ENCODE peak calls at places on chromosomes 13 and 19, in five cellular contexts. One of them, this sample, is unnamed.

GRCh38 chr13:23701191-23701590 is 131.0 kb downstream of the TNFRSF19 start:
- DNase-seq in endodermal cell: no peak
- DNase-seq in right cardiac atrium: no peak
- DNase-seq in psoas muscle: no peak
- DNase-seq in pancreas: no peak
- DNase-seq in this sample: no peak

GRCh38 chr13:36924001-36924400 is 4.0 kb upstream of the SMAD9 start:
- DNase-seq in endodermal cell: no peak
- DNase-seq in right cardiac atrium: no peak
- DNase-seq in psoas muscle: no peak
- DNase-seq in pancreas: no peak
- DNase-seq in this sample: no peak

GRCh38 chr13:21501709-21502108 is 42.6 kb upstream of the ZDHHC20 start:
- DNase-seq in endodermal cell: peak; percentile 61
- DNase-seq in right cardiac atrium: no peak
- DNase-seq in psoas muscle: no peak
- DNase-seq in pancreas: no peak
- DNase-seq in this sample: no peak

GRCh38 chr19:17184381-17184841 is 30.7 kb upstream of the USE1 start:
- DNase-seq in endodermal cell: no peak
- DNase-seq in right cardiac atrium: no peak
- DNase-seq in psoas muscle: no peak
- DNase-seq in pancreas: no peak
- DNase-seq in this sample: no peak

GRCh38 chr19:12656899-12657571 is 9.5 kb downstream of the MAN2B1 start:
- DNase-seq in endodermal cell: peak; percentile 92
- DNase-seq in right cardiac atrium: no peak
- DNase-seq in psoas muscle: no peak
- DNase-seq in pancreas: peak; percentile 35
- DNase-seq in this sample: no peak

GRCh38 chr13:45384474-45385174 is 33.5 kb downstream of the SLC25A30 start:
- DNase-seq in endodermal cell: no peak
- DNase-seq in right cardiac atrium: no peak
- DNase-seq in psoas muscle: no peak
- DNase-seq in pancreas: no peak
- DNase-seq in this sample: no peak

GRCh38 chr19:11337080-11337479 is 2.4 kb downstream of the RAB3D start:
- DNase-seq in endodermal cell: no peak
- DNase-seq in right cardiac atrium: no peak
- DNase-seq in psoas muscle: no peak
- DNase-seq in pancreas: no peak
- DNase-seq in this sample: no peak

GRCh38 chr19:6551607-6552450 is 21.0 kb downstream of the TNFSF9 start:
- DNase-seq in endodermal cell: peak; percentile 91
- DNase-seq in right cardiac atrium: peak; percentile 37
- DNase-seq in psoas muscle: peak; percentile 56
- DNase-seq in pancreas: no peak
- DNase-seq in this sample: no peak

GRCh38 chr13:46149272-46150133 is 32.5 kb downstream of the LCP1 start:
- DNase-seq in endodermal cell: no peak
- DNase-seq in right cardiac atrium: no peak
- DNase-seq in psoas muscle: no peak
- DNase-seq in pancreas: no peak
- DNase-seq in this sample: no peak

GRCh38 chr13:29845440-29846056 is 4.9 kb downstream of the UBL3 start:
- DNase-seq in endodermal cell: no peak
- DNase-seq in right cardiac atrium: no peak
- DNase-seq in psoas muscle: no peak
- DNase-seq in pancreas: no peak
- DNase-seq in this sample: no peak

GRCh38 chr13:113616991-113617749 is 32.6 kb downstream of the TFDP1 start:
- DNase-seq in endodermal cell: peak; percentile 76
- DNase-seq in right cardiac atrium: no peak
- DNase-seq in psoas muscle: no peak
- DNase-seq in pancreas: no peak
- DNase-seq in this sample: peak; percentile 18

DNA sequence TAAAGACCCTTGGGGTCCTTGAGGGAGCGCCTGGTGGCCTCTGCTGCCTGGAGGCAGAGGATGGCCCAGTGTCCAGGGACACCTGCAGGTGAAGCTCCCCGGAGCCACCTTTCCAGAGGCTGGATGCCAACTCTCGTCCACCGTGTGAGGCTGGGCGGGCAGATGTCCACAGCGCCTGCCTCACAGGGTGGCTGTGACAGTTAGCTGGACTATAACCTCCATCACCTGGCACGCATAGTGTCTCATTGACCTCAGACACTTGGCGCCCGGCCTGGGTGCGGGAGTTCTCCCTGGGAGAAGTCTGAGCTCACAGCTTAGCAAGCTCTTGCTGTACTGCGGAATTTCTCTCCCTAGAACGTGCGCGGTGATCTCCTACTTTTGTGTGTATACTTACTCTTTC is 9.8 kb downstream of the BICRA start:
- DNase-seq in endodermal cell: no peak
- DNase-seq in right cardiac atrium: peak; percentile 75
- DNase-seq in psoas muscle: peak; percentile 92
- DNase-seq in pancreas: peak; percentile 30
- DNase-seq in this sample: no peak
- H3K4me1 ChIP-seq in endodermal cell: peaks cover under 1% of the 10 kb centered on the region
- H3K4me1 ChIP-seq in right cardiac atrium: peaks cover 13% of the 10 kb centered on the region
- H3K4me1 ChIP-seq in psoas muscle: peaks cover 34% of the 10 kb centered on the region
- H3K4me1 ChIP-seq in pancreas: no peaks in the 10 kb centered on the region
- H3K4me1 ChIP-seq in this sample: peaks cover 15% of the 10 kb centered on the region

DNA sequence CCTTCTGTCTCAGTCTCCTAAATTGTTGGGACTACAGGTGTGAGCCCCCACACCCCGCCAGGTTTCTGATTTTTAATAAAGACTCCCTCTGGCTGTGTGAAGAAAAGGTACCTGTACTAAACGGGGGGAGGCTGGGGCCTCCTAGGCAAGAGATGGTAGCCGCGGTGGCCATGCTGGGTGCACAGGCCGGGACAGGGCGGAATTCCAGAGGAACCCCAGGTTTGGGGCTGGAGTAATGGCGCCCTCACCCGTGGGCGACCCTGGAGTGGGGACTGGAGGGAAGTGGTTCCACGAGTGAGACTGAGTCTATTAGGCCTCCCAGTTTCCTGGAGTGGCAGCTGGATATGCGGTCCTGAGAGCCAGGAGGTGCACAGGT is 1.6 kb upstream of the CBARP start:
- DNase-seq in endodermal cell: no peak
- DNase-seq in right cardiac atrium: no peak
- DNase-seq in psoas muscle: no peak
- DNase-seq in pancreas: no peak
- DNase-seq in this sample: no peak
- H3K4me3 ChIP-seq in endodermal cell: peak overlapping the region; percentile 67
- H3K4me3 ChIP-seq in right cardiac atrium: no peak overlapping the region
- H3K4me3 ChIP-seq in psoas muscle: no peak overlapping the region
- H3K4me3 ChIP-seq in pancreas: no peak overlapping the region
- H3K4me3 ChIP-seq in this sample: no peak overlapping the region

GRCh38 chr19:13952154-13953020 is at the start of gene DCAF15:
- DNase-seq in endodermal cell: peak; percentile 99
- DNase-seq in right cardiac atrium: peak; percentile 99
- DNase-seq in psoas muscle: peak; percentile 100
- DNase-seq in pancreas: peak; percentile 99
- DNase-seq in this sample: peak; percentile 95
- H3K27ac ChIP-seq in endodermal cell: peak within 1 kb of the TSS; percentile 89
- H3K27ac ChIP-seq in right cardiac atrium: peak within 1 kb of the TSS; percentile 97
- H3K27ac ChIP-seq in psoas muscle: peak within 1 kb of the TSS; percentile 85
- H3K27ac ChIP-seq in pancreas: peak within 1 kb of the TSS; percentile 57
- H3K27ac ChIP-seq in this sample: no peak within 1 kb of the TSS

GRCh38 chr13:44300895-44301638 is 72.6 kb upstream of the SERP2 start:
- DNase-seq in endodermal cell: no peak
- DNase-seq in right cardiac atrium: peak; percentile 28
- DNase-seq in psoas muscle: peak; percentile 78
- DNase-seq in pancreas: peak; percentile 73
- DNase-seq in this sample: no peak

GRCh38 chr13:44299544-44299943 is 74.1 kb upstream of the SERP2 start:
- DNase-seq in endodermal cell: no peak
- DNase-seq in right cardiac atrium: no peak
- DNase-seq in psoas muscle: no peak
- DNase-seq in pancreas: no peak
- DNase-seq in this sample: no peak

GRCh38 chr13:44302233-44302632 is 71.4 kb upstream of the SERP2 start:
- DNase-seq in endodermal cell: no peak
- DNase-seq in right cardiac atrium: no peak
- DNase-seq in psoas muscle: no peak
- DNase-seq in pancreas: no peak
- DNase-seq in this sample: no peak

GRCh38 chr13:44302948-44303575 is 70.6 kb upstream of the SERP2 start:
- DNase-seq in endodermal cell: no peak
- DNase-seq in right cardiac atrium: no peak
- DNase-seq in psoas muscle: no peak
- DNase-seq in pancreas: no peak
- DNase-seq in this sample: no peak

DNA sequence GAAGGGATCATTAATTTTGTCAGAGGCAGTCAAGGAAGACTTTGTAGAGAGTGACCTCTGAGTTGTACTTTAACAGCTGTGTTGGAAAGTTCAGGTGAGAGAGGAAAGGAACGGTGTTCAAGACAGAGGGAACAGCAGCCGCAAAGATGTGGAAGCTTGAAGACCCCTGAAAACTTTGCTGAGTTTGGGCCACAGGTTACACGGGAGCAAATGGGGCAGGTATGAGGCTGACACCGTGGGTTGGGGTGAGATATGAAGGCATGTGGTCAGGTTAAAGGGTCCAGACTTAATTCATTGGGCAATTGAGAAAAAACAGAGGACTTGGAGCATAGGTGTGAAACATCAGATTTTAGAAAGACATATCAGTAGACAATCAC is 72.0 kb upstream of the SERP2 start:
- DNase-seq in endodermal cell: no peak
- DNase-seq in right cardiac atrium: no peak
- DNase-seq in psoas muscle: no peak
- DNase-seq in pancreas: no peak
- DNase-seq in this sample: no peak
- H3K4me1 ChIP-seq in endodermal cell: peaks cover 3% of the 10 kb centered on the region
- H3K4me1 ChIP-seq in right cardiac atrium: peaks cover 9% of the 10 kb centered on the region
- H3K4me1 ChIP-seq in psoas muscle: peaks cover 68% of the 10 kb centered on the region
- H3K4me1 ChIP-seq in pancreas: no peaks in the 10 kb centered on the region
- H3K4me1 ChIP-seq in this sample: peaks cover 6% of the 10 kb centered on the region

DNA sequence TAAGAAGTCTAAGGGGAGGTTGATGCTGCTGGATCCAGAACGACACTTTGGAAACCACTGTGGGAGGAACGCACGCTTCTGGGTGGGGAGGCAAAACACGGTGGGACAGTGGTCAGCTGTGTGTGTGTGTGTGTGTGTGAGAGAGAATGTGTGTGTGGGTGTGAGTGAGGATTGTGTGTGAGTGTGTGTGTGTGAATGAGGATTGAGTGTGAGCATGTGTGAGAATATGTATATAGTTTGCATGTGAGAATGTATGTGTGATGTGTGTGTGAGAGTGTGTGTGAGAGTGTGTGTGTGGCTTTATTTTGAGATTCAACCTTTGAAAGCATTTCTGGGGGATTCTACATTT is 444 bp upstream of the SLC15A1 start:
- DNase-seq in endodermal cell: no peak
- DNase-seq in right cardiac atrium: no peak
- DNase-seq in psoas muscle: no peak
- DNase-seq in pancreas: no peak
- DNase-seq in this sample: no peak
- H3K4me3 ChIP-seq in endodermal cell: peak overlapping the region; percentile 62
- H3K4me3 ChIP-seq in right cardiac atrium: no peak overlapping the region
- H3K4me3 ChIP-seq in psoas muscle: peak overlapping the region; percentile 45
- H3K4me3 ChIP-seq in pancreas: no peak overlapping the region
- H3K4me3 ChIP-seq in this sample: peak overlapping the region; percentile 51